ENCODE peak calls at places on chromosomes 11 and 22, in nine cellular contexts. G, L, E, O, M, V, Y, I and X are unnamed samples.

GRCh38 chr11:76776472-76776871 is 6.7 kb upstream of the TSKU start:
- DNase-seq in G (no peak), L (no peak), E (no peak), O (no peak), M (no peak), V (no peak), Y (no peak), I (no peak), X (no peak)

GRCh38 chr11:59144096-59144495 is 1.4 kb downstream of the FAM111A start:
- DNase-seq in G (no peak), L (no peak), E (no peak), O (no peak), M (no peak), V (no peak), Y (no peak), I (no peak), X (no peak)

GRCh38 chr11:94787798-94788197 is 19.6 kb downstream of the AMOTL1 start:
- DNase-seq in G (no peak), L (no peak), E (no peak), O (no peak), M (no peak), V (no peak), Y (no peak), I (no peak), X (no peak)

GRCh38 chr22:29887358-29887757 is 4.4 kb downstream of the MTMR3 start:
- DNase-seq in G (no peak), L (no peak), E (no peak), O (no peak), M (no peak), V (no peak), Y (no peak), I (no peak), X (no peak)

GRCh38 chr11:130817608-130817944 is 98.7 kb downstream of the SNX19 start:
- DNase-seq in G (peak), L (no peak), E (no peak), O (no peak), M (no peak), V (no peak), Y (no peak), I (no peak), X (no peak)

GRCh38 chr11:88552377-88553029 is 215.0 kb upstream of the CTSC start:
- DNase-seq in G (peak), L (peak), E (no peak), O (peak), M (no peak), V (no peak), Y (peak), I (no peak), X (peak)

GRCh38 chr11:123653997-123654565 is 343 bp downstream of the SCN3B start:
- DNase-seq in G (peak), L (no peak), E (peak), O (peak), M (no peak), V (no peak), Y (peak), I (peak), X (peak)

GRCh38 chr11:12088047-12088481 is 22.3 kb upstream of the MICAL2 start:
- DNase-seq in G (peak), L (no peak), E (no peak), O (no peak), M (no peak), V (no peak), Y (peak), I (peak), X (no peak)

GRCh38 chr11:2541881-2542361 is 97.1 kb downstream of the KCNQ1 start:
- DNase-seq in G (no peak), L (no peak), E (peak), O (no peak), M (no peak), V (no peak), Y (no peak), I (peak), X (no peak)

GRCh38 chr11:117180661-117181585 is 2.4 kb downstream of the SIDT2 start:
- DNase-seq in G (peak), L (peak), E (peak), O (peak), M (peak), V (no peak), Y (peak), I (peak), X (peak)

GRCh38 chr11:95977534-95978174 is 53.7 kb upstream of the MTMR2 start:
- DNase-seq in G (peak), L (no peak), E (no peak), O (no peak), M (no peak), V (peak), Y (no peak), I (no peak), X (no peak)

GRCh38 chr11:45665206-45665932 is at the start of gene CHST1:
- DNase-seq in G (peak), L (no peak), E (no peak), O (no peak), M (no peak), V (no peak), Y (peak), I (peak), X (peak)

GRCh38 chr11:120546312-120547205 is 35.0 kb downstream of the GRIK4 start:
- DNase-seq in G (peak), L (no peak), E (no peak), O (no peak), M (no peak), V (peak), Y (no peak), I (no peak), X (no peak)

GRCh38 chr22:31944700-31945477 is 554 bp downstream of the YWHAH start:
- DNase-seq in G (no peak), L (no peak), E (no peak), O (no peak), M (no peak), V (no peak), Y (peak), I (peak), X (peak)

GRCh38 chr22:44100411-44100810 is 76.3 kb downstream of the PARVB start:
- DNase-seq in G (no peak), L (no peak), E (peak), O (no peak), M (no peak), V (no peak), Y (no peak), I (peak), X (no peak)

GRCh38 chr11:96090711-96091110 is 166.8 kb upstream of the MTMR2 start:
- DNase-seq in G (peak), L (no peak), E (no peak), O (no peak), M (no peak), V (no peak), Y (no peak), I (no peak), X (no peak)

GRCh38 chr11:75265851-75266531 is 25.4 kb downstream of the TPBGL start:
- DNase-seq in G (peak), L (no peak), E (no peak), O (no peak), M (no peak), V (no peak), Y (no peak), I (peak), X (no peak)

GRCh38 chr11:11071483-11071882 is 213.6 kb upstream of the ZBED5 start:
- DNase-seq in G (no peak), L (no peak), E (no peak), O (no peak), M (no peak), V (no peak), Y (no peak), I (no peak), X (no peak)

GRCh38 chr11:118295834-118296454 is 8.6 kb upstream of the CD3E start:
- DNase-seq in G (peak), L (no peak), E (no peak), O (no peak), M (no peak), V (no peak), Y (peak), I (no peak), X (no peak)

GRCh38 chr11:110298298-110298765 is 1.9 kb upstream of the RDX start:
- DNase-seq in G (no peak), L (no peak), E (no peak), O (no peak), M (no peak), V (no peak), Y (no peak), I (no peak), X (no peak)

GRCh38 chr22:46244771-46245170 is 5.3 kb downstream of the CDPF1 start:
- DNase-seq in G (no peak), L (no peak), E (no peak), O (no peak), M (no peak), V (no peak), Y (no peak), I (no peak), X (no peak)

GRCh38 chr11:61752117-61752924 is at the start of gene MYRF:
- DNase-seq in G (peak), L (no peak), E (no peak), O (peak), M (peak), V (no peak), Y (peak), I (no peak), X (peak)

GRCh38 chr22:22924369-22925145 is 36.9 kb downstream of the IGLL5 start:
- DNase-seq in G (no peak), L (no peak), E (no peak), O (no peak), M (no peak), V (no peak), Y (no peak), I (no peak), X (no peak)

GRCh38 chr22:41288245-41288946 is 2.4 kb upstream of the RANGAP1 start:
- DNase-seq in G (peak), L (no peak), E (no peak), O (no peak), M (peak), V (no peak), Y (peak), I (peak), X (no peak)

GRCh38 chr11:36238881-36239280 is 50.3 kb downstream of the COMMD9 start:
- DNase-seq in G (no peak), L (no peak), E (no peak), O (no peak), M (no peak), V (no peak), Y (no peak), I (no peak), X (no peak)

GRCh38 chr22:28027453-28028448 is 108.7 kb upstream of the PITPNB start:
- DNase-seq in G (peak), L (no peak), E (no peak), O (no peak), M (no peak), V (no peak), Y (no peak), I (peak), X (no peak)

GRCh38 chr11:14411818-14412217 is 52.8 kb upstream of the RRAS2 start:
- DNase-seq in G (peak), L (no peak), E (no peak), O (no peak), M (no peak), V (no peak), Y (no peak), I (peak), X (no peak)

GRCh38 chr11:19951558-19952083 is 208.7 kb downstream of the DBX1 start:
- DNase-seq in G (peak), L (no peak), E (no peak), O (peak), M (peak), V (no peak), Y (peak), I (no peak), X (peak)

GRCh38 chr11:10984742-10985141 is 126.9 kb upstream of the ZBED5 start:
- DNase-seq in G (no peak), L (no peak), E (no peak), O (no peak), M (no peak), V (no peak), Y (no peak), I (no peak), X (no peak)

GRCh38 chr11:45322891-45323597 is 36.9 kb upstream of the SYT13 start:
- DNase-seq in G (no peak), L (no peak), E (no peak), O (no peak), M (no peak), V (no peak), Y (no peak), I (peak), X (no peak)

GRCh38 chr11:36161572-36161971 is 127.7 kb downstream of the COMMD9 start:
- DNase-seq in G (no peak), L (no peak), E (no peak), O (no peak), M (no peak), V (no peak), Y (no peak), I (no peak), X (no peak)